ENCODE peak calls at places on chromosomes 11 and 22, in five cellular contexts. O is endothelial cell; B is D721Med; E is CD8-positive, alpha-beta T cell; M is WTC11. P is an unnamed sample.

GRCh38 chr22:19807914-19808872 is 46.5 kb downstream of the GNB1L start:
- DNase-seq in E (no peak), M (peak), B (no peak), O (no peak), P (no peak)

GRCh38 chr11:65791719-65792213 is 4.9 kb downstream of the OVOL1 start:
- DNase-seq in O (no peak), B (no peak), M (no peak), E (no peak), P (no peak)

GRCh38 chr22:42080287-42080686 is 787 bp downstream of the SMDT1 start:
- DNase-seq in B (no peak), M (no peak), E (no peak), O (no peak), P (no peak)

GRCh38 chr11:123478352-123478986 is 48.4 kb downstream of the GRAMD1B start:
- DNase-seq in M (peak), O (peak), E (no peak), B (peak), P (no peak)

GRCh38 chr22:30078320-30079311 is 1.6 kb upstream of the HORMAD2 start:
- DNase-seq in O (no peak), E (no peak), B (no peak), M (no peak), P (no peak)

GRCh38 chr22:23306438-23306921 is 126.2 kb downstream of the BCR start:
- DNase-seq in M (no peak), B (no peak), O (no peak), E (no peak), P (no peak)

GRCh38 chr11:120880791-120881190 is 143.1 kb upstream of the TBCEL start:
- DNase-seq in B (no peak), M (no peak), O (no peak), E (no peak), P (no peak)

GRCh38 chr11:18865261-18865660 is 73.7 kb upstream of the PTPN5 start:
- DNase-seq in O (no peak), E (no peak), M (no peak), B (no peak), P (no peak)

GRCh38 chr22:23047265-23047664 is 23.1 kb upstream of the GNAZ start:
- DNase-seq in O (no peak), B (no peak), M (no peak), E (no peak), P (no peak)

GRCh38 chr22:46612341-46612903 is 7.8 kb upstream of the GRAMD4 start:
- DNase-seq in E (no peak), O (no peak), B (no peak), M (no peak), P (no peak)
- TF ChIP-seq CTCF in E (no peak), O (no peak), B (no peak), M (no peak), P (no peak)

GRCh38 chr11:11635456-11635855 is 13.7 kb upstream of the GALNT18 start:
- DNase-seq in M (no peak), O (no peak), E (no peak), B (no peak), P (no peak)
- TF ChIP-seq CTCF in M (no peak), O (peak), E (no peak), B (no peak), P (no peak)

GRCh38 chr11:12099132-12099873 is 11.1 kb upstream of the MICAL2 start:
- DNase-seq in O (no peak), B (no peak), M (no peak), E (no peak), P (no peak)
- TF ChIP-seq CTCF in O (no peak), B (no peak), M (no peak), E (no peak), P (no peak)

GRCh38 chr11:71316701-71317100 is 64.3 kb upstream of the SHANK2 start:
- DNase-seq in O (no peak), B (no peak), E (no peak), M (no peak), P (no peak)
- TF ChIP-seq CTCF in O (no peak), B (no peak), E (no peak), M (no peak), P (no peak)

P was measured in osteocyte.